ENCODE peak calls at places on chromosomes 7 and 10, in six cellular contexts. A is fibroblast of lung, L is IMR-90, M is HCT116, F is neuronal stem cell, N is neural progenitor cell. H is an unnamed sample.

GRCh38 chr10:92880233-92880861 is 32.0 kb downstream of the EXOC6 start:
- DNase-seq in A (peak), L (peak), M (peak), F (peak), N (peak), H (peak)

GRCh38 chr7:131104611-131105293 is 222.9 kb upstream of the MKLN1 start:
- DNase-seq in A (peak), L (peak), M (no peak), F (no peak), N (no peak), H (no peak)

GRCh38 chr7:127587663-127588018 is 570 bp upstream of the ARF5 start:
- DNase-seq in A (no peak), L (no peak), M (no peak), F (no peak), N (no peak), H (no peak)

GRCh38 chr7:156640949-156641485 is 443 bp downstream of the RNF32 start:
- DNase-seq in A (peak), L (peak), M (peak), F (no peak), N (no peak), H (peak)

GRCh38 chr10:93075369-93076221 is 1.9 kb downstream of the CYP26A1 start:
- DNase-seq in A (no peak), L (no peak), M (no peak), F (no peak), N (peak), H (no peak)

GRCh38 chr10:126663328-126663727 is 7.2 kb downstream of the C10orf90 start:
- DNase-seq in A (peak), L (no peak), M (no peak), F (no peak), N (no peak), H (peak)

GRCh38 chr7:106285801-106286492 is 1.2 kb upstream of the NAMPT start:
- DNase-seq in A (peak), L (peak), M (no peak), F (no peak), N (no peak), H (peak)

GRCh38 chr10:103748020-103748419 is 107.4 kb downstream of the SH3PXD2A start:
- DNase-seq in A (no peak), L (no peak), M (no peak), F (no peak), N (no peak), H (no peak)

GRCh38 chr7:132249591-132249971 is 326.7 kb downstream of the PLXNA4 start:
- DNase-seq in A (peak), L (no peak), M (no peak), F (no peak), N (peak), H (no peak)

GRCh38 chr7:87413951-87414381 is 61.5 kb downstream of the ABCB4 start:
- DNase-seq in A (peak), L (peak), M (no peak), F (peak), N (peak), H (peak)

GRCh38 chr7:73905360-73905759 is 44.4 kb downstream of the TMEM270 start:
- DNase-seq in A (no peak), L (no peak), M (no peak), F (no peak), N (no peak), H (no peak)

GRCh38 chr10:72089618-72090017 is 1.3 kb upstream of the SPOCK2 start:
- DNase-seq in A (no peak), L (no peak), M (no peak), F (no peak), N (no peak), H (no peak)

GRCh38 chr7:114791771-114792170 is 130.1 kb upstream of the MDFIC start:
- DNase-seq in A (peak), L (peak), M (no peak), F (no peak), N (no peak), H (peak)

GRCh38 chr7:93442478-93443224 is 131.9 kb downstream of the CALCR start:
- DNase-seq in A (peak), L (peak), M (peak), F (peak), N (peak), H (no peak)

GRCh38 chr7:1714583-1715330 is 44.7 kb downstream of the ELFN1 start:
- DNase-seq in A (no peak), L (no peak), M (no peak), F (no peak), N (no peak), H (no peak)

GRCh38 chr10:107059872-107060271 is 104.6 kb downstream of the SORCS1 start:
- DNase-seq in A (no peak), L (no peak), M (no peak), F (no peak), N (no peak), H (no peak)

GRCh38 chr7:132511387-132511786 is 64.9 kb downstream of the PLXNA4 start:
- DNase-seq in A (no peak), L (no peak), M (no peak), F (no peak), N (no peak), H (no peak)

GRCh38 chr10:5538892-5539651 is 14.3 kb downstream of the CALML3 start:
- DNase-seq in A (peak), L (no peak), M (no peak), F (no peak), N (no peak), H (no peak)

GRCh38 chr7:99860281-99861127 is 16.3 kb downstream of the OR2AE1 start:
- DNase-seq in A (peak), L (peak), M (no peak), F (no peak), N (no peak), H (peak)

GRCh38 chr7:43637114-43637806 is 54.4 kb downstream of the STK17A start:
- DNase-seq in A (peak), L (peak), M (no peak), F (no peak), N (no peak), H (peak)

GRCh38 chr10:120005408-120006280 is 113.1 kb downstream of the SEC23IP start:
- DNase-seq in A (peak), L (no peak), M (no peak), F (peak), N (peak), H (peak)

GRCh38 chr7:31382722-31383121 is 42.2 kb upstream of the NEUROD6 start:
- DNase-seq in A (no peak), L (no peak), M (no peak), F (no peak), N (no peak), H (no peak)

GRCh38 chr10:32317795-32318194 is 29.2 kb downstream of the EPC1 start:
- DNase-seq in A (no peak), L (no peak), M (no peak), F (no peak), N (no peak), H (no peak)

GRCh38 chr7:157422279-157422678 is 85.5 kb downstream of the DNAJB6 start:
- DNase-seq in A (no peak), L (no peak), M (no peak), F (no peak), N (no peak), H (no peak)

GRCh38 chr7:100673942-100674431 is 447 bp downstream of the GNB2 start:
- DNase-seq in A (no peak), L (no peak), M (no peak), F (no peak), N (no peak), H (peak)

GRCh38 chr7:4745971-4746919 is 29.2 kb upstream of the AP5Z1 start:
- DNase-seq in A (peak), L (peak), M (no peak), F (no peak), N (no peak), H (peak)
- H3K4me3 ChIP-seq in A (peak), L (peak), M (no peak), F (no peak), N (no peak), H (peak)

GRCh38 chr10:26863677-26864076 is 2.9 kb upstream of the ABI1 start:
- DNase-seq in A (no peak), L (no peak), M (no peak), F (no peak), N (no peak), H (no peak)

GRCh38 chr10:26859241-26860025 is 1.3 kb downstream of the ABI1 start:
- DNase-seq in A (no peak), L (peak), M (no peak), F (no peak), N (peak), H (no peak)

GRCh38 chr10:26860542-26861325 is at the start of gene ABI1:
- DNase-seq in A (peak), L (peak), M (peak), F (peak), N (peak), H (peak)

GRCh38 chr10:26860026-26860541 is 674 bp downstream of the ABI1 start:
- DNase-seq in A (peak), L (peak), M (no peak), F (peak), N (peak), H (peak)

DNA sequence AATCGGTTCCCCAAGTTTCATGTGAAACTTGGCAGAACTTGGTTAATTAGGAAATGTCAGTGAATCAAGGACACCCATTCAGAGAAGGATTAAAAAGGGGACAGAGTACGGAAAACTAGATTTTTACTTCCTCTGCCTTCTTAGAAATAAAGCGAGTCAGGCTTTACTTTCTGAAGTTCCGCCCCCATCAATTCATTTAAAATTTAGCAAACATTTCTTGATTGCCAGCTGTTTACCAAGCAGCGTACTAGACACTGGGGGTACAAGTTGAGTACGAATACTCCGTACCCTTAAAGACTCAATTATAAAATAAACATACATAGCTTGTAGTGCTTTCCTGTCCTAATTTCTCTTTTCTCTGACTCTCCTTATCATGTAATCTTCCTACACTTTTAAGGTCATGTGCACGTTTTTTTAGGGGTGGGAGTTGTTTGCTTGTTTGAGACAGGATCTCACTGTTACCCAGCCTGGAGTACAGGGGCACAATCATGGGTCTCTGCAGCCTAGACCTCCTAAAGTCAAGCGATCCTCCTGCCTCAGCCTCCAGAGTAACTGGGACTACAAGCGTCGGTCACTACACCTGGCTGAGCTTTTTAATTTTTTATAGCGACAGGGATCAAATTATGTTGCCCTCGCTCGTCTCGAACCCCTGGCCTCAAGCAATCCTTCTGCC is 704 bp upstream of the ABI1 start:
- DNase-seq in A (no peak), L (no peak), M (no peak), F (no peak), N (no peak), H (no peak)
- H3K9ac ChIP-seq in A (no peak), L (no peak), M (peak), F (no peak), N (no peak), H (peak)

GRCh38 chr10:99659031-99659867 is at the start of gene ENTPD7:
- DNase-seq in A (peak), L (peak), M (peak), F (peak), N (peak), H (peak)

GRCh38 chr10:99659868-99660366 is 608 bp downstream of the ENTPD7 start:
- DNase-seq in A (no peak), L (no peak), M (no peak), F (no peak), N (no peak), H (no peak)

GRCh38 chr10:99660662-99661369 is 1.5 kb downstream of the ENTPD7 start:
- DNase-seq in A (peak), L (peak), M (no peak), F (no peak), N (no peak), H (peak)

GRCh38 chr10:99658622-99659030 is 683 bp upstream of the ENTPD7 start:
- DNase-seq in A (peak), L (peak), M (peak), F (peak), N (peak), H (peak)

GRCh38 chr10:99661370-99661749 is 2.1 kb downstream of the ENTPD7 start:
- DNase-seq in A (peak), L (peak), M (no peak), F (no peak), N (no peak), H (peak)
- H3K4me3 ChIP-seq in A (peak), L (no peak), M (no peak), F (no peak), N (no peak), H (peak)

GRCh38 chr10:55223352-55223751 is 422.3 kb upstream of the PCDH15 start:
- DNase-seq in A (no peak), L (no peak), M (no peak), F (no peak), N (no peak), H (no peak)
- H3K9ac ChIP-seq in A (no peak), L (no peak), M (no peak), F (no peak), N (no peak), H (no peak)

GRCh38 chr10:128875030-128875744 is 591.9 kb upstream of the MGMT start:
- DNase-seq in A (no peak), L (no peak), M (no peak), F (no peak), N (no peak), H (no peak)
- H3K4me3 ChIP-seq in A (no peak), L (no peak), M (no peak), F (no peak), N (no peak), H (no peak)

H was measured in astrocyte.